ENCODE peak calls at places on chromosome 11, in four cellular contexts. G is fibroblast of lung, E is HCT116, L is astrocyte. V is an unnamed sample.

GRCh38 chr11:38582151-38582550 is 1984.1 kb upstream of the RAG2 start:
- DNase-seq in L (peak), E (no peak), G (peak), V (no peak)

GRCh38 chr11:46387919-46388618 is 3.5 kb downstream of the CHRM4 start:
- DNase-seq in L (no peak), G (no peak), E (no peak), V (no peak)

GRCh38 chr11:114102993-114103896 is 43.7 kb downstream of the ZBTB16 start:
- DNase-seq in E (no peak), L (no peak), G (no peak), V (no peak)

GRCh38 chr11:1071571-1072115 is 3.0 kb upstream of the MUC2 start:
- DNase-seq in E (no peak), G (no peak), L (no peak), V (no peak)

GRCh38 chr11:113778111-113778910 is 1.3 kb upstream of the CLDN25 start:
- DNase-seq in E (no peak), L (peak), G (peak), V (peak)

GRCh38 chr11:122024278-122024677 is 91.7 kb downstream of the BLID start:
- DNase-seq in L (no peak), E (no peak), G (no peak), V (no peak)

GRCh38 chr11:65488273-65489058 is 10.4 kb upstream of the MALAT1 start:
- DNase-seq in L (peak), E (no peak), G (peak), V (peak)

GRCh38 chr11:9228086-9228485 is 37.1 kb downstream of the DENND5A start:
- DNase-seq in E (no peak), L (no peak), G (no peak), V (no peak)

GRCh38 chr11:107929611-107930200 is 1.5 kb downstream of the RAB39A start:
- DNase-seq in L (no peak), G (peak), E (no peak), V (no peak)

GRCh38 chr11:132202621-132203020 is 832.2 kb downstream of the NTM start:
- DNase-seq in G (peak), E (no peak), L (peak), V (peak)

GRCh38 chr11:36362902-36363301 is 66.8 kb downstream of the PRR5L start:
- DNase-seq in G (peak), L (peak), E (no peak), V (peak)

GRCh38 chr11:112670806-112671570 is 290.2 kb upstream of the NCAM1 start:
- DNase-seq in G (no peak), L (no peak), E (no peak), V (no peak)

GRCh38 chr11:22832315-22833041 is 2.9 kb upstream of the SVIP start:
- DNase-seq in E (peak), L (no peak), G (no peak), V (no peak)

GRCh38 chr11:72720806-72721205 is 31.4 kb downstream of the ARAP1 start:
- DNase-seq in E (no peak), L (no peak), G (no peak), V (no peak)

GRCh38 chr11:13949876-13950275 is 12.6 kb upstream of the SPON1 start:
- DNase-seq in E (no peak), L (no peak), G (no peak), V (no peak)

GRCh38 chr11:66497206-66497605 is 13.2 kb upstream of the BBS1 start:
- DNase-seq in L (no peak), E (no peak), G (no peak), V (no peak)

GRCh38 chr11:28619870-28620540 is 511.8 kb downstream of the METTL15 start:
- DNase-seq in E (no peak), G (peak), L (peak), V (peak)

GRCh38 chr11:72591785-72592490 is 82.3 kb downstream of the PDE2A start:
- DNase-seq in L (no peak), G (no peak), E (no peak), V (no peak)

GRCh38 chr11:119496453-119496852 is 73.5 kb upstream of the THY1 start:
- DNase-seq in E (no peak), G (no peak), L (no peak), V (no peak)

GRCh38 chr11:7490054-7490453 is 4.7 kb downstream of the OLFML1 start:
- DNase-seq in L (peak), G (peak), E (no peak), V (peak)

GRCh38 chr11:94342250-94342649 is 37.9 kb downstream of the IZUMO1R start:
- DNase-seq in G (no peak), L (no peak), E (peak), V (no peak)

GRCh38 chr11:34449013-34449412 is 10.3 kb downstream of the CAT start:
- DNase-seq in E (no peak), G (no peak), L (no peak), V (no peak)

GRCh38 chr11:63961608-63962412 is 12.6 kb upstream of the COX8A start:
- DNase-seq in L (no peak), G (no peak), E (no peak), V (peak)

GRCh38 chr11:103529217-103529684 is 420.0 kb downstream of the DYNC2H1 start:
- DNase-seq in E (no peak), G (peak), L (peak), V (peak)

GRCh38 chr11:73182824-73183321 is 35.2 kb upstream of the P2RY2 start:
- DNase-seq in L (no peak), E (no peak), G (no peak), V (no peak)

GRCh38 chr11:66360406-66361073 is 11.0 kb downstream of the SLC29A2 start:
- DNase-seq in L (no peak), E (no peak), G (no peak), V (no peak)

GRCh38 chr11:10208045-10208674 is 85.9 kb downstream of the SBF2 start:
- DNase-seq in E (peak), L (peak), G (peak), V (peak)

GRCh38 chr11:64534950-64535349 is 56.1 kb upstream of the SLC22A12 start:
- DNase-seq in G (no peak), L (no peak), E (no peak), V (no peak)

GRCh38 chr11:64518928-64519327 is 72.1 kb upstream of the SLC22A12 start:
- DNase-seq in E (no peak), L (no peak), G (no peak), V (no peak)

GRCh38 chr11:104728927-104729326 is 169.3 kb downstream of the CASP12 start:
- DNase-seq in G (no peak), L (no peak), E (no peak), V (no peak)

GRCh38 chr11:89633125-89633695 is 76.9 kb upstream of the TRIM77 start:
- DNase-seq in E (no peak), L (no peak), G (no peak), V (no peak)

GRCh38 chr11:71204748-71205664 is 47.4 kb downstream of the SHANK2 start:
- DNase-seq in E (no peak), L (no peak), G (no peak), V (no peak)

DNA sequence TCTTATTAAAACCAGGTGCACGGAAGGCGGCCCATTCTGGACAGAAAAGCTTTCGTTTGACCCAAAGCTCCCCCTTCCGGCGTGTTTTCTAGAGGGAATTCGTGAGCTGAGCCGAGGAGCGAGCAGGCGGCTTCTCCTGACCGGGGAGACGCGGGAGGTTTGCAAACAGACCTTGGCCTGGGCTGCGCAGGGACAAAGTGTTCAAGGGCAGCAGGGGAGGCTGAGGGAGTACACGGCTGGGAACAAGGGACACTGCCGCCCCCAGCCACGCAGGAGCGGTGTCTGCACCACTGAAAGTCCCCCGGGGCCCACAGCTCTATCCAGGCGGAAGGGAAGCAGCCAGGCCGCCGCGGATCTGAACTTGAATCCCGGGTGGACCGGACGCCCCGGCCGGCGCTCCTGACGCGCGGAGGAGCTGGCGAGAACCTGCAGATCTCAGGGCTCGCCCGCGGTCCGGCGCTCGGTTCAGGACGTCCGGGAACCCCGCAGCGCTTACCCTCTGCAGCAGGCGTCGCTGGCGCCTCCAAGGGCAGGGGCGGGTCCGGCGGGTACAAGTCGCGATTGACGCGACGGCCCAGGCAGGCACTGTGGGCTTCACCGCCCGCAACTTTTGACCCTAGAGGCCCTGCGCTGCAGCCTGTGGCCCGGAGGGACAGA is 101.9 kb downstream of the WT1 start:
- DNase-seq in E (no peak), L (peak), G (peak), V (peak)
- H2AFZ ChIP-seq in E (no peak), L (peak), G (peak), V (peak)

GRCh38 chr11:126479178-126479930 is 123.9 kb downstream of the ST3GAL4 start:
- DNase-seq in L (no peak), E (no peak), G (no peak), V (no peak)
- H2AFZ ChIP-seq in L (no peak), E (no peak), G (no peak), V (no peak)

DNA sequence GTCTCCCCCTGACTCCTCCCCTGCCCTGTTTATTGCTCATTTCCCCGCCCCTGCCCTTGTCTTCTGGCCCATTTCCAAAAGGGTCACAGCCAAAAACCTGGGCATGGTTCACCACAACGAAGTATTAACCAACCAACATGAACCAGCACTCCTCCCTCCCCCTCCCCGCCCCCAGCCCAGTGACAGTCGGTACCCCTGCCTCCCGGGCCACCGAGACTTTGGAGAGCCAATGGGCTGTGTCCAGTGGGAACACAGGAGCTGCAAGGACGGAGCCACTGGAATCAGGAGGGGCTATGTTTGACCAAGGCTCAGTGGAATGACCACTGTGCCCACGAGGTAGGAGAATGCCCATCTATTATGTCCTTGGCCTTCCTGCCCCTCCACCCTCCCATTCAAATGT is 63.0 kb downstream of the BTG4 start:
- DNase-seq in E (no peak), G (no peak), L (no peak), V (no peak)
- H2AFZ ChIP-seq in E (no peak), G (no peak), L (no peak), V (no peak)

GRCh38 chr11:62710001-62710345 is 2.5 kb downstream of the GNG3 start:
- DNase-seq in G (no peak), L (no peak), E (no peak), V (no peak)
- H2AFZ ChIP-seq in G (peak), L (peak), E (no peak), V (peak)

GRCh38 chr11:117816846-117817212 is 7.7 kb downstream of the FXYD2 start:
- DNase-seq in L (no peak), E (no peak), G (no peak), V (no peak)

GRCh38 chr11:117814766-117815261 is 9.7 kb downstream of the FXYD2 start:
- DNase-seq in G (peak), L (peak), E (no peak), V (no peak)

GRCh38 chr11:117815262-117815803 is 9.2 kb downstream of the FXYD2 start:
- DNase-seq in E (no peak), L (no peak), G (no peak), V (no peak)

GRCh38 chr11:117816151-117816741 is 8.3 kb downstream of the FXYD2 start:
- DNase-seq in G (peak), L (peak), E (no peak), V (peak)

DNA sequence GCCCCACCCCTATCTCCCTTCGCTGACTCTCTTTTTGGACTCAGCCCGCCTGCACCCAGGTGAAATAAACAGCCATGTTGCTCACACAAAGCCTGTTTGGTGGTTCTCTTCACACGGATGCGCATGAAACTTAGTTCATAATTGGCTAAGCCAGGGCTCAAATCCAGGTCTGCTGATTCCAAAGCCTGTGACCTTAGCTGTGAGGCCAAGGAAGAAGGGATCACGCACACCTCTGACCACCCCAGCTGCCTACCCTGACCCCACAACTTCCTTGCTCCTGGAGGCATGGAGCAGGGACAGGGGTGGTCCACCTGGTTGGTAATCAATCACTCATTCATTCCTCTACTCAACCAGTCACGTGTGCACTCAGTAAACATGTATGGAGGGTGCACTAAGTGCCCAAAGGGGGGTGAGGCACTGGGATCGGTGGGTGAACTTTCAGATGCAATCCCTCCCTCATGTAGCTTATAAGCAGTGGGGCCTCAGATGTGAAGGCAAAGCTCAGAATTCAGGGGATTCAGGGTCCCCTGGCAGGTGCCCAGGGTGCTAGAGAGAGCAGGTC is 10.3 kb downstream of the FXYD2 start:
- DNase-seq in E (no peak), L (no peak), G (no peak), V (no peak)
- H2AFZ ChIP-seq in E (no peak), L (no peak), G (no peak), V (no peak)